ENCODE peak calls at places on chromosomes 12 and 14, in eight cellular contexts. B, U, P, K, F, T, J and Y are unnamed samples.

GRCh38 chr12:66279127-66279712 is 23.1 kb upstream of the HELB start:
- DNase-seq in B (no peak), U (peak), P (no peak), K (no peak), F (peak), T (peak), J (no peak), Y (no peak)

GRCh38 chr12:50728417-50728816 is 35.5 kb upstream of the ATF1 start:
- DNase-seq in B (no peak), U (no peak), P (no peak), K (no peak), F (no peak), T (no peak), J (no peak), Y (no peak)

GRCh38 chr12:121799175-121799841 is 4.5 kb upstream of the SETD1B start:
- DNase-seq in B (peak), U (no peak), P (no peak), K (peak), F (peak), T (peak), J (peak), Y (peak)

GRCh38 chr14:50830932-50831703 is at the start of gene NIN:
- DNase-seq in B (peak), U (peak), P (peak), K (peak), F (peak), T (peak), J (peak), Y (peak)

GRCh38 chr12:92602476-92602875 is 100.3 kb upstream of the PLEKHG7 start:
- DNase-seq in B (no peak), U (no peak), P (no peak), K (no peak), F (no peak), T (no peak), J (no peak), Y (no peak)

GRCh38 chr12:130839770-130840355 is 813 bp upstream of the STX2 start:
- DNase-seq in B (no peak), U (no peak), P (no peak), K (no peak), F (no peak), T (no peak), J (no peak), Y (no peak)

GRCh38 chr12:121812320-121812871 is 8.6 kb downstream of the SETD1B start:
- DNase-seq in B (no peak), U (peak), P (no peak), K (peak), F (no peak), T (no peak), J (no peak), Y (no peak)

GRCh38 chr14:77549451-77549850 is 50.8 kb upstream of the ISM2 start:
- DNase-seq in B (no peak), U (no peak), P (no peak), K (no peak), F (no peak), T (no peak), J (no peak), Y (no peak)

GRCh38 chr14:93969082-93969828 is 7.1 kb downstream of the ASB2 start:
- DNase-seq in B (peak), U (no peak), P (no peak), K (no peak), F (no peak), T (no peak), J (no peak), Y (no peak)

GRCh38 chr12:74665690-74666089 is 128.1 kb downstream of the ATXN7L3B start:
- DNase-seq in B (no peak), U (no peak), P (no peak), K (no peak), F (no peak), T (no peak), J (no peak), Y (no peak)

GRCh38 chr14:101072945-101073597 is 169.5 kb upstream of the RTL1 start:
- DNase-seq in B (no peak), U (peak), P (peak), K (no peak), F (peak), T (no peak), J (peak), Y (no peak)

GRCh38 chr14:36174767-36175424 is 1.6 kb downstream of the PTCSC3 start:
- DNase-seq in B (no peak), U (no peak), P (no peak), K (no peak), F (no peak), T (no peak), J (no peak), Y (no peak)

GRCh38 chr14:61479746-61480502 is 158.5 kb downstream of the PRKCH start:
- DNase-seq in B (no peak), U (no peak), P (no peak), K (no peak), F (no peak), T (no peak), J (no peak), Y (no peak)

GRCh38 chr12:13347241-13348043 is 150.9 kb downstream of the EMP1 start:
- DNase-seq in B (no peak), U (no peak), P (peak), K (no peak), F (no peak), T (no peak), J (peak), Y (no peak)

GRCh38 chr14:99479903-99480855 is 480 bp downstream of the SETD3 start:
- DNase-seq in B (peak), U (peak), P (peak), K (peak), F (no peak), T (peak), J (peak), Y (no peak)

GRCh38 chr12:123035841-123036240 is 55.4 kb downstream of the ARL6IP4 start:
- DNase-seq in B (no peak), U (no peak), P (no peak), K (no peak), F (no peak), T (peak), J (no peak), Y (no peak)

GRCh38 chr12:90174198-90174510 is 465.5 kb upstream of the ATP2B1 start:
- DNase-seq in B (peak), U (no peak), P (no peak), K (no peak), F (no peak), T (no peak), J (no peak), Y (peak)

GRCh38 chr12:103882861-103883596 is 42.0 kb upstream of the NT5DC3 start:
- DNase-seq in B (no peak), U (no peak), P (no peak), K (no peak), F (no peak), T (no peak), J (no peak), Y (no peak)

GRCh38 chr12:56151672-56152131 is 685 bp upstream of the MYL6B start:
- DNase-seq in B (peak), U (peak), P (peak), K (no peak), F (peak), T (peak), J (peak), Y (no peak)

GRCh38 chr14:60643443-60644402 is 5.6 kb downstream of the SIX1 start:
- DNase-seq in B (no peak), U (no peak), P (no peak), K (no peak), F (no peak), T (no peak), J (no peak), Y (no peak)

GRCh38 chr14:101603096-101603495 is 41.8 kb downstream of the DIO3 start:
- DNase-seq in B (no peak), U (peak), P (no peak), K (no peak), F (peak), T (no peak), J (no peak), Y (no peak)

GRCh38 chr12:6641131-6641530 is 5.4 kb upstream of the LPAR5 start:
- DNase-seq in B (no peak), U (no peak), P (no peak), K (no peak), F (no peak), T (no peak), J (no peak), Y (no peak)

GRCh38 chr12:111426341-111427185 is 20.8 kb downstream of the SH2B3 start:
- DNase-seq in B (no peak), U (no peak), P (no peak), K (no peak), F (no peak), T (no peak), J (no peak), Y (no peak)

GRCh38 chr14:94612174-94612573 is at the start of gene SERPINA3:
- DNase-seq in B (no peak), U (no peak), P (no peak), K (no peak), F (no peak), T (no peak), J (no peak), Y (no peak)

GRCh38 chr14:94366146-94366887 is 22.1 kb downstream of the SERPINA1 start:
- DNase-seq in B (no peak), U (no peak), P (no peak), K (no peak), F (no peak), T (no peak), J (no peak), Y (no peak)

GRCh38 chr12:113700943-113701342 is 229.3 kb upstream of the LHX5 start:
- DNase-seq in B (no peak), U (peak), P (no peak), K (no peak), F (no peak), T (no peak), J (no peak), Y (no peak)

GRCh38 chr12:20367731-20368652 is at the start of gene PDE3A:
- DNase-seq in B (peak), U (peak), P (no peak), K (no peak), F (no peak), T (no peak), J (peak), Y (no peak)

GRCh38 chr12:71107976-71108749 is 49.6 kb downstream of the TSPAN8 start:
- DNase-seq in B (no peak), U (no peak), P (no peak), K (no peak), F (no peak), T (no peak), J (peak), Y (no peak)

GRCh38 chr12:127926004-127926403 is 341.0 kb upstream of the TMEM132C start:
- DNase-seq in B (no peak), U (no peak), P (no peak), K (peak), F (no peak), T (no peak), J (no peak), Y (no peak)

GRCh38 chr12:10392394-10392930 is 2.6 kb upstream of the KLRK1 start:
- DNase-seq in B (no peak), U (peak), P (no peak), K (peak), F (peak), T (no peak), J (peak), Y (no peak)

GRCh38 chr14:51201890-51202289 is 38.2 kb upstream of the TMX1 start:
- DNase-seq in B (no peak), U (no peak), P (no peak), K (no peak), F (no peak), T (no peak), J (no peak), Y (no peak)